ENCODE peak calls at places on chromosomes 1 and 21, in eight cellular contexts. S is HepG2, Y is spleen, R is endothelial cell of umbilical vein, B is GM23338, A is GM12891, O is breast epithelium, C is HL-60. I is an unnamed sample.

GRCh38 chr1:227190321-227190720 is 128.0 kb downstream of the CDC42BPA start:
- DNase-seq in S (no peak), Y (no peak), R (no peak), B (no peak), A (no peak), O (no peak), C (no peak), I (no peak)

GRCh38 chr1:159197767-159198557 is 6.7 kb upstream of the ACKR1 start:
- DNase-seq in S (peak; percentile 46), Y (no peak), R (peak; percentile 81), B (peak; percentile 92), A (peak; percentile 46), O (peak; percentile 55), C (no peak), I (no peak)

GRCh38 chr21:17732306-17732705 is 86.8 kb downstream of the C21orf91 start:
- DNase-seq in S (no peak), Y (no peak), R (peak; percentile 62), B (no peak), A (no peak), O (no peak), C (no peak), I (no peak)

GRCh38 chr1:179591592-179592580 is at the start of gene TDRD5:
- DNase-seq in S (no peak), Y (peak; percentile 71), R (no peak), B (peak; percentile 88), A (no peak), O (peak; percentile 30), C (no peak), I (no peak)

GRCh38 chr21:29384608-29385359 is 86.1 kb downstream of the BACH1 start:
- DNase-seq in S (no peak), Y (no peak), R (no peak), B (no peak), A (no peak), O (no peak), C (no peak), I (no peak)

GRCh38 chr1:160612613-160613218 is 33.4 kb upstream of the CD84 start:
- DNase-seq in S (no peak), Y (no peak), R (no peak), B (no peak), A (no peak), O (no peak), C (no peak), I (no peak)

GRCh38 chr21:38269567-38269917 is 12.8 kb downstream of the KCNJ15 start:
- DNase-seq in S (no peak), Y (no peak), R (no peak), B (peak; percentile 11), A (no peak), O (no peak), C (no peak), I (no peak)

GRCh38 chr1:165793951-165794350 is 25.3 kb upstream of the TMCO1 start:
- DNase-seq in S (no peak), Y (no peak), R (no peak), B (no peak), A (no peak), O (no peak), C (no peak), I (no peak)

GRCh38 chr1:204296431-204296988 is 63.2 kb downstream of the PLEKHA6 start:
- DNase-seq in S (peak; percentile 41), Y (no peak), R (no peak), B (peak; percentile 55), A (no peak), O (no peak), C (no peak), I (no peak)

GRCh38 chr1:19024532-19024931 is 68.1 kb upstream of the IFFO2 start:
- DNase-seq in S (no peak), Y (no peak), R (no peak), B (no peak), A (no peak), O (no peak), C (no peak), I (no peak)

GRCh38 chr1:61052393-61053280 is 29.7 kb upstream of the NFIA start:
- DNase-seq in S (no peak), Y (no peak), R (no peak), B (peak; percentile 69), A (no peak), O (no peak), C (no peak), I (no peak)

GRCh38 chr21:22476726-22477646 is 1478.8 kb downstream of the NCAM2 start:
- DNase-seq in S (no peak), Y (no peak), R (no peak), B (peak; percentile 20), A (no peak), O (no peak), C (no peak), I (no peak)

GRCh38 chr21:22399717-22400520 is 1401.7 kb downstream of the NCAM2 start:
- DNase-seq in S (no peak), Y (no peak), R (no peak), B (no peak), A (no peak), O (no peak), C (no peak), I (no peak)

GRCh38 chr21:45640001-45640887 is 3.3 kb upstream of the PCBP3 start:
- DNase-seq in S (no peak), Y (no peak), R (no peak), B (peak; percentile 7), A (no peak), O (no peak), C (no peak), I (no peak)

GRCh38 chr1:228392111-228392936 is 14.3 kb downstream of the TRIM11 start:
- DNase-seq in S (no peak), Y (peak; percentile 46), R (no peak), B (no peak), A (no peak), O (no peak), C (no peak), I (no peak)
- TF ChIP-seq POLR2AphosphoS5 in S (no peak), Y (no peak), R (no peak), B (no peak), A (no peak), O (no peak), C (no peak), I (no peak)

GRCh38 chr1:220046052-220046930 is at the start of gene EPRS1:
- DNase-seq in S (peak; percentile 93), Y (peak; percentile 99), R (peak; percentile 99), B (peak; percentile 98), A (peak; percentile 81), O (peak; percentile 89), C (peak; percentile 98), I (peak; percentile 80)
- TF ChIP-seq POLR2AphosphoS5 in S (peak; percentile 87), Y (peak; percentile 97), R (peak; percentile 51), B (peak; percentile 91), A (peak; percentile 77), O (peak; percentile 83), C (peak; percentile 91), I (peak; percentile 80)

DNA sequence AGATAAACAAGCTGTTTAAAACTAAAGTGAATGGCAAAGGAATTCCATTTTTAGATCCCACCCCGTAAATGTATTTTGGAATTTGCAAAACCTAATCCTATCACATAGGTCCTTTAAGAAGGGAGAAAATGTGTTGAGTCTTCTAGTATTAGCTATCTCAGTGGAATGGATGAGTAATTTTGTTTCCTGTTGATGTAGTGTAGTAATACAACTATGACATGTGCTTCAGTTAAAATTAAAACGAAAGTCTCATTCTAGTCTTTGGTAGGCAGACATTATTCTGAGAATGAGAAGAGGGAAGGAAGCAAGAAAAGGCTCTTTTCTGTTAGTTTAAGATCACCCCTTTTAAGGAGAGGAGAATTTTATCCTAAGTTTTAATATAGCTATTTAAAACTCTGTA is 265.9 kb upstream of the C1orf105 start:
- DNase-seq in S (no peak), Y (no peak), R (peak; percentile 75), B (no peak), A (no peak), O (no peak), C (no peak), I (no peak)
- TF ChIP-seq POLR2AphosphoS5 in S (no peak), Y (no peak), R (no peak), B (no peak), A (no peak), O (no peak), C (no peak), I (no peak)

GRCh38 chr1:151047591-151047924 is at the start of gene C1orf56:
- DNase-seq in S (peak; percentile 43), Y (peak; percentile 92), R (peak; percentile 72), B (peak; percentile 88), A (peak; percentile 79), O (no peak), C (no peak), I (peak; percentile 78)
- TF ChIP-seq POLR2AphosphoS5 in S (peak; percentile 65), Y (peak; percentile 89), R (peak; percentile 60), B (peak; percentile 85), A (no peak), O (no peak), C (no peak), I (no peak)

GRCh38 chr1:33410091-33410701 is 20.7 kb downstream of the PHC2 start:
- DNase-seq in S (no peak), Y (no peak), R (no peak), B (peak; percentile 32), A (no peak), O (no peak), C (no peak), I (no peak)
- TF ChIP-seq POLR2AphosphoS5 in S (no peak), Y (no peak), R (no peak), B (no peak), A (no peak), O (no peak), C (no peak), I (no peak)

DNA sequence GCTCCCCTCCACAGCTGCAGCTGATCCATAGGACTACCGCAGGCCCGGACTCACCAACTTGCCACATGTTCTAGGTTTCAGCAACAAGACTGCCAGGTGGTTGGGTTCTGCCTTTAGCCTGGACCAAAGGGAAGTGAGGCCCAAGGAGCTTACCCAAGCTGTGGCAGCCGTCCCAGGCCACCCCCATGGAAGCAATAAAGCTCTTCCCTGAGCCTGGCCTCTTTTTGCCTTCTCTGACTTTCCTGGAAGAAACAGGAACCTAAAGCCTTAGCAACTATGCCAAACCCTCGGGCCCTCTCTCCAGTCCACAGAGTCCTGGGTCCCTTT is 2.7 kb upstream of the ARTN start:
- DNase-seq in S (no peak), Y (no peak), R (no peak), B (no peak), A (no peak), O (no peak), C (no peak), I (no peak)
- TF ChIP-seq POLR2AphosphoS5 in S (no peak), Y (no peak), R (no peak), B (no peak), A (no peak), O (no peak), C (no peak), I (no peak)

GRCh38 chr1:59691261-59691660 is 123.5 kb upstream of the HOOK1 start:
- DNase-seq in S (no peak), Y (no peak), R (no peak), B (no peak), A (no peak), O (no peak), C (no peak), I (no peak)
- TF ChIP-seq POLR2AphosphoS5 in S (no peak), Y (no peak), R (no peak), B (no peak), A (no peak), O (no peak), C (no peak), I (no peak)

GRCh38 chr1:110630770-110631663 is 24.9 kb upstream of the KCNA2 start:
- DNase-seq in S (peak; percentile 40), Y (peak; percentile 94), R (peak; percentile 46), B (peak; percentile 92), A (no peak), O (peak; percentile 41), C (no peak), I (no peak)
- TF ChIP-seq POLR2AphosphoS5 in S (no peak), Y (peak; percentile 49), R (no peak), B (no peak), A (no peak), O (no peak), C (no peak), I (no peak)